ENCODE peak calls at places on chromosomes 12 and 14, in five cellular contexts. K, O, W, X and Q are unnamed samples.

GRCh38 chr12:1660304-1661187 is 30.3 kb upstream of the ADIPOR2 start:
- DNase-seq in K (peak), O (no peak), W (no peak), X (no peak), Q (no peak)

GRCh38 chr12:108333898-108334699 is 5.0 kb downstream of the CMKLR1 start:
- DNase-seq in K (peak), O (no peak), W (no peak), X (no peak), Q (peak)

GRCh38 chr12:13405961-13406703 is 209.6 kb downstream of the EMP1 start:
- DNase-seq in K (no peak), O (no peak), W (no peak), X (no peak), Q (no peak)

GRCh38 chr14:93857500-93857899 is 69.2 kb upstream of the PRIMA1 start:
- DNase-seq in K (no peak), O (no peak), W (no peak), X (peak), Q (no peak)

GRCh38 chr12:32273712-32274111 is 125.6 kb upstream of the FGD4 start:
- DNase-seq in K (no peak), O (no peak), W (no peak), X (peak), Q (no peak)

GRCh38 chr12:4355843-4356327 is 23.6 kb downstream of the FGF23 start:
- DNase-seq in K (peak), O (peak), W (no peak), X (peak), Q (no peak)

GRCh38 chr14:101248056-101248725 is 313.1 kb upstream of the DIO3 start:
- DNase-seq in K (no peak), O (peak), W (no peak), X (no peak), Q (no peak)

GRCh38 chr14:34875031-34875922 is at the start of gene BAZ1A:
- DNase-seq in K (peak), O (peak), W (peak), X (no peak), Q (peak)

GRCh38 chr12:14664434-14665023 is 31.9 kb downstream of the GUCY2C start:
- DNase-seq in K (peak), O (peak), W (no peak), X (no peak), Q (peak)

GRCh38 chr14:104388011-104388521 is 191.5 kb upstream of the C14orf180 start:
- DNase-seq in K (no peak), O (no peak), W (no peak), X (no peak), Q (no peak)

GRCh38 chr12:69644516-69644915 is 33.8 kb upstream of the LRRC10 start:
- DNase-seq in K (no peak), O (no peak), W (no peak), X (no peak), Q (no peak)

GRCh38 chr12:74903522-74903921 is 306.1 kb downstream of the KCNC2 start:
- DNase-seq in K (no peak), O (no peak), W (no peak), X (peak), Q (no peak)

GRCh38 chr12:118536306-118536900 is 160.0 kb downstream of the SUDS3 start:
- DNase-seq in K (no peak), O (no peak), W (no peak), X (no peak), Q (no peak)

GRCh38 chr12:47995976-47996375 is 8.3 kb downstream of the COL2A1 start:
- DNase-seq in K (peak), O (no peak), W (peak), X (no peak), Q (peak)

GRCh38 chr12:52391618-52392002 is 6.2 kb upstream of the KRT84 start:
- DNase-seq in K (no peak), O (peak), W (no peak), X (no peak), Q (no peak)

GRCh38 chr12:103547929-103548328 is 39.1 kb upstream of the STAB2 start:
- DNase-seq in K (no peak), O (no peak), W (no peak), X (peak), Q (no peak)

GRCh38 chr12:74689071-74689655 is 151.5 kb downstream of the ATXN7L3B start:
- DNase-seq in K (peak), O (peak), W (peak), X (no peak), Q (peak)

GRCh38 chr14:65334765-65335411 is 77.6 kb upstream of the FUT8 start:
- DNase-seq in K (no peak), O (no peak), W (no peak), X (peak), Q (no peak)

GRCh38 chr14:70188608-70189540 is at the start of gene SLC8A3:
- DNase-seq in K (peak), O (peak), W (no peak), X (peak), Q (no peak)

GRCh38 chr12:7797698-7798398 is 8.6 kb downstream of the NANOG start:
- DNase-seq in K (peak), O (no peak), W (no peak), X (no peak), Q (no peak)

GRCh38 chr12:38586652-38587219 is 270.2 kb downstream of the ALG10B start:
- DNase-seq in K (peak), O (no peak), W (no peak), X (no peak), Q (no peak)

GRCh38 chr12:38142974-38143373 is 173.6 kb upstream of the ALG10B start:
- DNase-seq in K (no peak), O (no peak), W (no peak), X (no peak), Q (no peak)

GRCh38 chr12:96502477-96502876 is 13.1 kb downstream of the CFAP54 start:
- DNase-seq in K (no peak), O (no peak), W (no peak), X (no peak), Q (no peak)

DNA sequence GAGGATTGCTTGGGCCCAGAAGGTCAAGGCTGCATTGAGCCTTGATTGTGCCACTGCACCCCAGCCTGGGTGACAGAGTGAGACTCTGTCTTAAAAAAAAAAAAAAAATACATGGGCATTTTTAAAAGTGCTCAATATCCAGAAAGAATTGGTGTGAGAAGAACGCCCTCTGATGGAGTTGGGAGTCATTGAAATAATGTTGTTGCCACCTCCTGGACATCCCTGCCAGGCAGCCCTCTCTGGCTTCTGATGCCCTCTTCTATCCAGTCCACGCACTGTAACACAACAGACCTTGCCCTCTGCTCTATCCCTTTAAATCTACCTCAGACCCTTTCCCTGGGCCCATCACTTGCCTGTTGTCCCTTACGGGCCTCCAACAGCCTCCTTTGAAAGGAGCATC is 4.9 kb downstream of the PTGDR start:
- DNase-seq in K (peak), O (no peak), W (no peak), X (peak), Q (no peak)
- TF ChIP-seq CTCF in K (peak), O (peak), W (peak), X (no peak), Q (peak)

GRCh38 chr12:30437044-30437443 is 258.6 kb downstream of the IPO8 start:
- DNase-seq in K (no peak), O (no peak), W (no peak), X (no peak), Q (no peak)

GRCh38 chr12:30438526-30439120 is 257.0 kb downstream of the IPO8 start:
- DNase-seq in K (no peak), O (no peak), W (no peak), X (no peak), Q (no peak)

GRCh38 chr12:30437616-30438015 is 258.1 kb downstream of the IPO8 start:
- DNase-seq in K (no peak), O (no peak), W (no peak), X (no peak), Q (no peak)

DNA sequence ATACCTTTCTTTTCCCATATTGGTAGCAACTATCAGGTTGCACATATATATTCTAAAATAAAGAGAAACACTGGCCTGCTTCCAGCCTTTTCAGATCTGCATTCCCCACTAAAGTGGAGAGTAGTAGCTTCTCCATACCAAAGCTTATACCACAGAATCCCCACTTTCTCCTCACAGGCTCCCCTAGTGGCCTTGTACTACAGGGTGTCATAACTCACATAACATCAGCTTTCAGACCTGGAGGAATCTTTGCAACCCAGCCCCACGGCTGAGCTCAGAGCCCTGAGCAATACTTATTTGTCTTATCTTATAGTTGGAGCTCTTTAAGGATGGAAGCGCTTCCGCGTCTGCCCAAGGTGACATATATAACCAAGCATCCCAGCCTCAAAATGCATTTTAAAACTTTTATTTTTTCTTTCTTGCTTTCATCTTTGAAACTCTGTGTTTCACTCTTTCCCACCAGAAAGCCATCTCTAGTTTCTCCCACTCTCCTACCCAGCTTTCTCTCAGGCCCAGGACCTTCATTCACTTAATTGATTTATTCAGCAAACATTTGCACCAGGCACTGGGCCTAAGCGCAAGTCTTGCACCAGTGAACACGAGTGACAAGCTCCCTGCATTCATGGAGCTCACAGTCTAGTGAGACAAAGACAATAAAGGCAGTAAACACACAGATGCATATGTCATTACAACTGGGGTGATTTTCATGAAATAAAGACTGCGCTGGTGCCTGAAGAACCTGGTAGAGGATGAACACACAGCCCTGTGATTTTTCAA is 254.7 kb downstream of the IPO8 start:
- DNase-seq in K (peak), O (peak), W (no peak), X (peak), Q (no peak)
- TF ChIP-seq CTCF in K (peak), O (peak), W (peak), X (no peak), Q (peak)

GRCh38 chr12:121233628-121234020 is 23.7 kb downstream of the P2RX4 start:
- DNase-seq in K (no peak), O (no peak), W (no peak), X (no peak), Q (no peak)

GRCh38 chr12:121228919-121229650 is 19.2 kb downstream of the P2RX4 start:
- DNase-seq in K (no peak), O (peak), W (no peak), X (no peak), Q (no peak)

GRCh38 chr12:121232163-121232562 is 22.2 kb downstream of the P2RX4 start:
- DNase-seq in K (no peak), O (no peak), W (no peak), X (no peak), Q (no peak)

GRCh38 chr12:121230538-121230907 is 20.6 kb downstream of the P2RX4 start:
- DNase-seq in K (no peak), O (no peak), W (no peak), X (no peak), Q (no peak)

DNA sequence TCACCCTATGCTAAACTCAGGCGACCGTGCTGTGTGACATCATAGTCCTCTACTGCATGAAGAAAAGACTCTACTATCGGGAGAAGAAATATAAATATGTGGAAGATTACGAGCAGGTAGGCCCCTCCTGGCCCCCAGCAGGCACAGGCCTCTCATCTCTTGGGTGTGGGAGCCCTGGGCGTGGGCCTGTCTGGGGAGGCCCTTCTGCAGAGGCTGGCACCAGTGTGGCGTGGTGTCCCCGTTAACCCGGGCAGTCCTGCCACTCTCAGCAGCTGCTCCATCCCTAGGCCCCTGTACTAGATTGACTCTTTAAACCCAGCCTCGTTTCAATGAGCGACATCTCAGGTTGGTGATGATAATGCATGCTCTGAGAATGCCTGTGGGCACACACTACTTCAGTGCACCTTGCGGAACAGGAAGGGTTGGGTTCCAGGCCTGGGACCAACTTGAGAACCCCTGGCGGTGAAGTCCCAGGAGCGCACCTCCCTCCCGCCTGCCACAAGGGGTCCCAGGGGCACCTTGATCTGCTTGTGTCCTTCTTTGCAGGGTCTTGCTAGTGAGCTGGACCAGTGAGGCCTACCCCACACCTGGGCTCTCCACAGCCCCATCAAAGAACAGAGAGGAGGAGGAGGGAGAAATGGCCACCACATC is 23.2 kb downstream of the P2RX4 start:
- DNase-seq in K (no peak), O (no peak), W (no peak), X (no peak), Q (no peak)
- TF ChIP-seq CTCF in K (peak), O (no peak), W (peak), X (no peak), Q (no peak)

DNA sequence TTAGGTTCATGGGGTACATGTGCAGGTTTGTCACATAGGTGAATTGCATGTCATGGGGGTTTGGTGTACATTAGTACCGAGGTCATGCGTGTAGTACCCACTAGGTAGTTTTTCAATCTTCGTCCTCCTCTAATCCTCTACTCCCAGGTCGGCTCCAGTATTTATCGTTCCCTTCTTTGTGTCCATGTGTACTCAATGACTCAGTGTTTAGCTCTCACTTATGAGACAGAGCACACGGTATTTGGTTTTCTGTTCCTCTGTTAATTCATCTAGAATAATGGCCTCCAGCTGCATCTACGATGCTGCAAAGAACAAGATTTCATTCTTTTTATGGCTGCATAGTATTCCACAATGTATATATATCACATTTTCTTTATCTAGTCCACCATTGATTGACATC is 850.9 kb upstream of the MDGA2 start:
- DNase-seq in K (no peak), O (no peak), W (no peak), X (no peak), Q (no peak)
- TF ChIP-seq CTCF in K (no peak), O (no peak), W (no peak), X (no peak), Q (no peak)

GRCh38 chr14:102507891-102508312 is 1.7 kb downstream of the ANKRD9 start:
- DNase-seq in K (no peak), O (no peak), W (no peak), X (no peak), Q (no peak)
- TF ChIP-seq CTCF in K (peak), O (no peak), W (no peak), X (no peak), Q (no peak)

GRCh38 chr14:24136684-24137528 is 912 bp downstream of the PSME1 start:
- DNase-seq in K (no peak), O (no peak), W (no peak), X (no peak), Q (no peak)

GRCh38 chr14:24141030-24141880 is at the start of gene EMC9:
- DNase-seq in K (peak), O (peak), W (peak), X (peak), Q (peak)

GRCh38 chr14:24138396-24139271 is 2.6 kb downstream of the PSME1 start:
- DNase-seq in K (no peak), O (no peak), W (no peak), X (no peak), Q (no peak)

GRCh38 chr14:24137529-24138395 is 1.8 kb downstream of the PSME1 start:
- DNase-seq in K (no peak), O (no peak), W (no peak), X (no peak), Q (no peak)

GRCh38 chr14:24139272-24139934 is 2.0 kb downstream of the EMC9 start:
- DNase-seq in K (no peak), O (no peak), W (no peak), X (no peak), Q (no peak)
- TF ChIP-seq CTCF in K (no peak), O (no peak), W (no peak), X (no peak), Q (no peak)

GRCh38 chr12:121536929-121537813 is 43.7 kb downstream of the KDM2B start:
- DNase-seq in K (peak), O (peak), W (no peak), X (peak), Q (no peak)
- TF ChIP-seq CTCF in K (no peak), O (no peak), W (no peak), X (no peak), Q (no peak)